ENCODE peak calls at places on chromosomes 7 and 10, in nine cellular contexts. G is IMR-90, U is heart left ventricle, I is adrenal gland, F is HCT116, B is transverse colon, L is body of pancreas, T is breast epithelium, V is upper lobe of left lung. P is an unnamed sample.

GRCh38 chr10:76583711-76584161 is 1053.9 kb downstream of the KCNMA1 start:
- DNase-seq in G (peak), U (no peak), I (no peak), F (no peak), B (no peak), L (no peak), T (no peak), V (no peak), P (no peak)

GRCh38 chr10:121113385-121113696 is 262.2 kb downstream of the WDR11 start:
- DNase-seq in G (no peak), U (no peak), I (no peak), F (peak), B (no peak), L (no peak), T (no peak), V (no peak), P (no peak)

GRCh38 chr10:5570007-5570655 is 45.4 kb downstream of the CALML3 start:
- DNase-seq in G (no peak), U (peak), I (no peak), F (no peak), B (no peak), L (no peak), T (no peak), V (peak), P (no peak)

GRCh38 chr10:101225846-101226361 is 3.4 kb downstream of the LBX1 start:
- DNase-seq in G (no peak), U (no peak), I (no peak), F (no peak), B (no peak), L (no peak), T (no peak), V (peak), P (no peak)

GRCh38 chr10:43921478-43921877 is 272.8 kb upstream of the ZNF32 start:
- DNase-seq in G (no peak), U (no peak), I (no peak), F (no peak), B (no peak), L (no peak), T (no peak), V (no peak), P (no peak)

GRCh38 chr10:29158066-29158465 is 130.8 kb upstream of the LYZL1 start:
- DNase-seq in G (no peak), U (no peak), I (no peak), F (no peak), B (no peak), L (no peak), T (no peak), V (no peak), P (no peak)

GRCh38 chr7:94655562-94655883 is 410 bp downstream of the SGCE start:
- DNase-seq in G (no peak), U (no peak), I (peak), F (no peak), B (no peak), L (peak), T (no peak), V (no peak), P (peak)

GRCh38 chr7:98398567-98399372 is 2.1 kb downstream of the BAIAP2L1 start:
- DNase-seq in G (no peak), U (no peak), I (no peak), F (no peak), B (no peak), L (peak), T (no peak), V (no peak), P (no peak)

DNA sequence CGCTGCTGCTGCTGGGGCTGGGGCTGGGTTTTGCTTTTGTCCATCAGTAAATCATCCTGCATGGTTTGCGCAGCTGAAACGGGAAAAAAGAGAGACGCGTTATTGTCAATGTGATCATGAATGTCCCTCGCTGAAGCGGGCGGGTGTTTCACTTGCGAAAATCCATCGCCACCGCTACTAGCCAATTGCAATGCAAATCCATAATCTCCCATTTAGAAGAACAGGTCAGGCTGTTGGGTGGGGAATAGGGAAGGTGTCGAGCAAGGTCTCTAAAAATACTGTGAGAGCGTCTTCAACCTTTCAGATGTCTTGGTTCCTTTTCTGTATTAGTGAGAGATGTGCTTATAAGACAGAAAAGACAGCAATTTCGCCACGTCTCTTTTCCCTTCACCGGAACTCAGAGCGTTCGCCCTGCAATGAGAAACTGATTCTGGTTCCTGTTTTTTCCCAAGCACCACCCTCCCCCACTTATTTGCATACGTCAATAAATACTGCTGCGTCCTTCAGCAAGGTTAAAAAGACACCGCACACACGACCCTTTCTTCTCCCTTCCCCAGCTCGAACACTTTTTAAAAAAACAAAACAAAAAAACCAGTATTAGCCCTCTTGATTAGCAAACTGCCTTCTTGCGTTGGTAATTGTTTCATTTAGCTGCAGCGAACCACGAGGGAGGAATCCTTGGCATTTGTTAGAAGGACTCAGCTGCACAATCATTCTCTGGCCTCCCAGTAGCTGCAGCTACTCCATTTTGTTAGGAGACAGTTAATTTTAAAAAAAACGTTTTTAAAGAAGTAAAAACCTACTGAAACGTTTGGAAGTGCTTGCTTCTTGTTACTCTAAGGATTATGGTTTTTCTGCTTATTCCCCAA is 50.4 kb downstream of the CPEB3 start:
- DNase-seq in G (peak), U (no peak), I (peak), F (no peak), B (peak), L (peak), T (peak), V (no peak), P (peak)
- TF ChIP-seq POLR2A in G (no peak), U (peak), I (peak), F (no peak), B (peak), L (peak), T (peak), V (peak), P (no peak)

DNA sequence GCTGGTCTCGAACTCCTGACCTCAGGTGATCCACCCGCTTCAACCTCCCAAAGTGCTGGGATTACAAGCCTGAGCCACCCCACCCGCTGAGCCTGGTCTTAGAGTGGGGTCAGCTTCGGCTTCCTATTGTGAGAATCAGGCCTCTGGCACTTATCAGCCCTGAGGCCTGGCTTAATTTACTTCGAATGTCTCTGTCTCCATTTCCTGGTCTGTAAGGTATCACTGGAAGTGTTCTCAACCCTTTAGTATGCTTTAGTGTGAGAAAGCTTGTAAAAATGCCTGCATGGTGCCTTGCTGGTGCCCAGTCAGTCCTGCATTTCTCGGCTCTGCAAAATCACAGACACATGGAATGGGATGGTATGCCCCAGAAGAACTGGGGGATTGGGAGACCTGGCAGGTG is 671.4 kb upstream of the GALNT17 start:
- DNase-seq in G (no peak), U (no peak), I (no peak), F (no peak), B (no peak), L (no peak), T (no peak), V (no peak), P (no peak)
- TF ChIP-seq CTCF in G (no peak), U (no peak), I (no peak), F (no peak), B (no peak), L (no peak), T (no peak), V (no peak), P (no peak)

GRCh38 chr10:110336111-110336721 is 31.5 kb upstream of the SMNDC1 start:
- DNase-seq in G (peak), U (no peak), I (peak), F (no peak), B (no peak), L (no peak), T (peak), V (no peak), P (no peak)
- TF ChIP-seq POLR2A in G (no peak), U (no peak), I (no peak), F (no peak), B (no peak), L (no peak), T (no peak), V (no peak), P (no peak)

GRCh38 chr7:3482147-3482921 is 181.3 kb downstream of the SDK1 start:
- DNase-seq in G (peak), U (no peak), I (peak), F (peak), B (peak), L (peak), T (no peak), V (no peak), P (no peak)
- TF ChIP-seq CTCF in G (peak), U (peak), I (no peak), F (peak), B (peak), L (peak), T (no peak), V (no peak), P (no peak)

P was measured in suprapubic skin.